ENCODE peak calls at places on chromosomes 2 and 18, in four cellular contexts. One of them, this sample, is unnamed.

GRCh38 chr2:33788044-33788443 is 188.9 kb upstream of the FAM98A start:
- DNase-seq in sigmoid colon: no peak
- DNase-seq in stomach: no peak
- DNase-seq in spleen: no peak
- DNase-seq in this sample: no peak

GRCh38 chr2:183093857-183094657 is 15.5 kb downstream of the DUSP19 start:
- DNase-seq in sigmoid colon: no peak
- DNase-seq in stomach: no peak
- DNase-seq in spleen: no peak
- DNase-seq in this sample: no peak

GRCh38 chr2:170739048-170739447 is 23.9 kb downstream of the SP5 start:
- DNase-seq in sigmoid colon: no peak
- DNase-seq in stomach: no peak
- DNase-seq in spleen: no peak
- DNase-seq in this sample: no peak

GRCh38 chr2:98730053-98730850 is 680 bp downstream of the MGAT4A start:
- DNase-seq in sigmoid colon: peak; percentile 75
- DNase-seq in stomach: peak; percentile 65
- DNase-seq in spleen: peak; percentile 91
- DNase-seq in this sample: peak; percentile 71

GRCh38 chr2:66850406-66850805 is 415.5 kb downstream of the MEIS1 start:
- DNase-seq in sigmoid colon: peak; percentile 87
- DNase-seq in stomach: no peak
- DNase-seq in spleen: no peak
- DNase-seq in this sample: no peak

GRCh38 chr2:25529034-25529433 is 144.3 kb downstream of the DTNB start:
- DNase-seq in sigmoid colon: no peak
- DNase-seq in stomach: no peak
- DNase-seq in spleen: no peak
- DNase-seq in this sample: no peak

GRCh38 chr2:225402200-225402776 is 2.8 kb downstream of the NYAP2 start:
- DNase-seq in sigmoid colon: no peak
- DNase-seq in stomach: no peak
- DNase-seq in spleen: no peak
- DNase-seq in this sample: no peak

GRCh38 chr2:70777450-70777849 is 9.4 kb upstream of the ADD2 start:
- DNase-seq in sigmoid colon: no peak
- DNase-seq in stomach: no peak
- DNase-seq in spleen: no peak
- DNase-seq in this sample: no peak

GRCh38 chr2:28447943-28448737 is 47.7 kb upstream of the PLB1 start:
- DNase-seq in sigmoid colon: peak; percentile 39
- DNase-seq in stomach: no peak
- DNase-seq in spleen: no peak
- DNase-seq in this sample: no peak

GRCh38 chr18:35463050-35463449 is 34.7 kb downstream of the INO80C start:
- DNase-seq in sigmoid colon: no peak
- DNase-seq in stomach: no peak
- DNase-seq in spleen: no peak
- DNase-seq in this sample: no peak

GRCh38 chr18:11398625-11399024 is 210.8 kb upstream of the SLC35G4 start:
- DNase-seq in sigmoid colon: no peak
- DNase-seq in stomach: no peak
- DNase-seq in spleen: no peak
- DNase-seq in this sample: no peak

GRCh38 chr2:207599641-207600040 is 25.6 kb downstream of the METTL21A start:
- DNase-seq in sigmoid colon: no peak
- DNase-seq in stomach: no peak
- DNase-seq in spleen: no peak
- DNase-seq in this sample: no peak

GRCh38 chr2:235394278-235394828 is 99.5 kb upstream of the AGAP1 start:
- DNase-seq in sigmoid colon: no peak
- DNase-seq in stomach: no peak
- DNase-seq in spleen: no peak
- DNase-seq in this sample: no peak

GRCh38 chr2:237874585-237875161 is 15.2 kb downstream of the RAMP1 start:
- DNase-seq in sigmoid colon: peak; percentile 82
- DNase-seq in stomach: no peak
- DNase-seq in spleen: peak; percentile 51
- DNase-seq in this sample: no peak

GRCh38 chr18:75473316-75473715 is 45.8 kb upstream of the SMIM21 start:
- DNase-seq in sigmoid colon: no peak
- DNase-seq in stomach: no peak
- DNase-seq in spleen: no peak
- DNase-seq in this sample: no peak

GRCh38 chr18:75472391-75472790 is 44.9 kb upstream of the SMIM21 start:
- DNase-seq in sigmoid colon: no peak
- DNase-seq in stomach: no peak
- DNase-seq in spleen: no peak
- DNase-seq in this sample: no peak

GRCh38 chr18:75471850-75472249 is 44.3 kb upstream of the SMIM21 start:
- DNase-seq in sigmoid colon: no peak
- DNase-seq in stomach: no peak
- DNase-seq in spleen: no peak
- DNase-seq in this sample: no peak

GRCh38 chr18:75474332-75474731 is 46.8 kb upstream of the SMIM21 start:
- DNase-seq in sigmoid colon: no peak
- DNase-seq in stomach: no peak
- DNase-seq in spleen: no peak
- DNase-seq in this sample: no peak

GRCh38 chr18:75472906-75473305 is 45.4 kb upstream of the SMIM21 start:
- DNase-seq in sigmoid colon: no peak
- DNase-seq in stomach: no peak
- DNase-seq in spleen: no peak
- DNase-seq in this sample: no peak
- TF ChIP-seq POLR2AphosphoS5 in sigmoid colon: no peak
- TF ChIP-seq POLR2AphosphoS5 in stomach: no peak
- TF ChIP-seq POLR2AphosphoS5 in spleen: no peak
- TF ChIP-seq POLR2AphosphoS5 in this sample: no peak

GRCh38 chr2:46550686-46551404 is 71.5 kb downstream of the TMEM247 start:
- DNase-seq in sigmoid colon: no peak
- DNase-seq in stomach: no peak
- DNase-seq in spleen: no peak
- DNase-seq in this sample: no peak

GRCh38 chr2:46549159-46549902 is 70.0 kb downstream of the TMEM247 start:
- DNase-seq in sigmoid colon: no peak
- DNase-seq in stomach: no peak
- DNase-seq in spleen: no peak
- DNase-seq in this sample: no peak

GRCh38 chr2:46548103-46548486 is 68.7 kb downstream of the TMEM247 start:
- DNase-seq in sigmoid colon: no peak
- DNase-seq in stomach: no peak
- DNase-seq in spleen: peak; percentile 90
- DNase-seq in this sample: no peak

GRCh38 chr2:46547223-46548102 is 68.1 kb downstream of the TMEM247 start:
- DNase-seq in sigmoid colon: peak; percentile 79
- DNase-seq in stomach: no peak
- DNase-seq in spleen: no peak
- DNase-seq in this sample: no peak

GRCh38 chr2:46548521-46549144 is 69.3 kb downstream of the TMEM247 start:
- DNase-seq in sigmoid colon: no peak
- DNase-seq in stomach: no peak
- DNase-seq in spleen: no peak
- DNase-seq in this sample: no peak
- H3K4me1 ChIP-seq in sigmoid colon: peaks cover 66% of the 10 kb centered on the region
- H3K4me1 ChIP-seq in stomach: peaks cover 63% of the 10 kb centered on the region
- H3K4me1 ChIP-seq in spleen: peaks cover 80% of the 10 kb centered on the region
- H3K4me1 ChIP-seq in this sample: no peaks in the 10 kb centered on the region

GRCh38 chr2:231604101-231604684 is 11.5 kb downstream of the TEX44 start:
- DNase-seq in sigmoid colon: peak; percentile 89
- DNase-seq in stomach: peak; percentile 51
- DNase-seq in spleen: peak; percentile 88
- DNase-seq in this sample: peak; percentile 65
- TF ChIP-seq POLR2A in sigmoid colon: peak; percentile 15
- TF ChIP-seq POLR2A in stomach: no peak
- TF ChIP-seq POLR2A in spleen: no peak
- TF ChIP-seq POLR2A in this sample: peak; percentile 11

GRCh38 chr18:23719634-23720201 is 30.5 kb downstream of the LAMA3 start:
- DNase-seq in sigmoid colon: no peak
- DNase-seq in stomach: no peak
- DNase-seq in spleen: no peak
- DNase-seq in this sample: no peak
- TF ChIP-seq POLR2AphosphoS5 in sigmoid colon: no peak
- TF ChIP-seq POLR2AphosphoS5 in stomach: no peak
- TF ChIP-seq POLR2AphosphoS5 in spleen: no peak
- TF ChIP-seq POLR2AphosphoS5 in this sample: no peak

GRCh38 chr2:64640153-64641044 is 13.3 kb downstream of the SERTAD2 start:
- DNase-seq in sigmoid colon: no peak
- DNase-seq in stomach: no peak
- DNase-seq in spleen: no peak
- DNase-seq in this sample: no peak
- H3K4me1 ChIP-seq in sigmoid colon: peaks cover 51% of the 10 kb centered on the region
- H3K4me1 ChIP-seq in stomach: peaks cover 59% of the 10 kb centered on the region
- H3K4me1 ChIP-seq in spleen: peaks cover 98% of the 10 kb centered on the region
- H3K4me1 ChIP-seq in this sample: peaks cover 8% of the 10 kb centered on the region

GRCh38 chr2:159516241-159516758 is 100.0 kb downstream of the BAZ2B start:
- DNase-seq in sigmoid colon: no peak
- DNase-seq in stomach: no peak
- DNase-seq in spleen: no peak
- DNase-seq in this sample: no peak
- TF ChIP-seq POLR2A in sigmoid colon: no peak
- TF ChIP-seq POLR2A in stomach: no peak
- TF ChIP-seq POLR2A in spleen: no peak
- TF ChIP-seq POLR2A in this sample: no peak

This sample was measured in breast epithelium.